ENCODE peak calls at places on chromosomes 13 and 19, in nine cellular contexts. One of them, this sample, is unnamed.

GRCh38 chr19:29387586-29387985 is 138.2 kb upstream of the VSTM2B start:
- DNase-seq in A549: no peak
- DNase-seq in activated T-helper 9 cell treated with anti-CD3 and anti-CD28 coated beads, Interleukin-2, amount 50 U/mL, for 16 hours: no peak
- DNase-seq in KBM-7: no peak
- DNase-seq in kidney epithelial cell: no peak
- DNase-seq in stimulated activated CD4-positive, alpha-beta T cell treated with anti-CD3 and anti-CD28 coated beads, Interleukin-4, amount 100 ng/mL, for 4 hours: no peak
- DNase-seq in EH: no peak
- DNase-seq in NCI-H345: no peak
- DNase-seq in fibroblast of the aortic adventitia: no peak
- DNase-seq in this sample: no peak

GRCh38 chr13:100439247-100439955 is 149.2 kb downstream of the GGACT start:
- DNase-seq in A549: no peak
- DNase-seq in activated T-helper 9 cell treated with anti-CD3 and anti-CD28 coated beads, Interleukin-2, amount 50 U/mL, for 16 hours: no peak
- DNase-seq in KBM-7: no peak
- DNase-seq in kidney epithelial cell: no peak
- DNase-seq in stimulated activated CD4-positive, alpha-beta T cell treated with anti-CD3 and anti-CD28 coated beads, Interleukin-4, amount 100 ng/mL, for 4 hours: no peak
- DNase-seq in EH: no peak
- DNase-seq in NCI-H345: no peak
- DNase-seq in fibroblast of the aortic adventitia: no peak
- DNase-seq in this sample: no peak

GRCh38 chr19:16573296-16573695 is 1.1 kb upstream of the SLC35E1 start:
- DNase-seq in A549: no peak
- DNase-seq in activated T-helper 9 cell treated with anti-CD3 and anti-CD28 coated beads, Interleukin-2, amount 50 U/mL, for 16 hours: no peak
- DNase-seq in KBM-7: no peak
- DNase-seq in kidney epithelial cell: no peak
- DNase-seq in stimulated activated CD4-positive, alpha-beta T cell treated with anti-CD3 and anti-CD28 coated beads, Interleukin-4, amount 100 ng/mL, for 4 hours: no peak
- DNase-seq in EH: no peak
- DNase-seq in NCI-H345: no peak
- DNase-seq in fibroblast of the aortic adventitia: no peak
- DNase-seq in this sample: no peak

GRCh38 chr19:39200818-39201145 is 3.3 kb downstream of the SYCN start:
- DNase-seq in A549: no peak
- DNase-seq in activated T-helper 9 cell treated with anti-CD3 and anti-CD28 coated beads, Interleukin-2, amount 50 U/mL, for 16 hours: no peak
- DNase-seq in KBM-7: no peak
- DNase-seq in kidney epithelial cell: no peak
- DNase-seq in stimulated activated CD4-positive, alpha-beta T cell treated with anti-CD3 and anti-CD28 coated beads, Interleukin-4, amount 100 ng/mL, for 4 hours: no peak
- DNase-seq in EH: no peak
- DNase-seq in NCI-H345: no peak
- DNase-seq in fibroblast of the aortic adventitia: no peak
- DNase-seq in this sample: no peak

GRCh38 chr19:50513746-50514345 is at the start of gene ASPDH:
- DNase-seq in A549: no peak
- DNase-seq in activated T-helper 9 cell treated with anti-CD3 and anti-CD28 coated beads, Interleukin-2, amount 50 U/mL, for 16 hours: no peak
- DNase-seq in KBM-7: no peak
- DNase-seq in kidney epithelial cell: no peak
- DNase-seq in stimulated activated CD4-positive, alpha-beta T cell treated with anti-CD3 and anti-CD28 coated beads, Interleukin-4, amount 100 ng/mL, for 4 hours: no peak
- DNase-seq in EH: no peak
- DNase-seq in NCI-H345: no peak
- DNase-seq in fibroblast of the aortic adventitia: no peak
- DNase-seq in this sample: no peak

GRCh38 chr13:22138947-22139346 is 468.1 kb downstream of the FGF9 start:
- DNase-seq in A549: no peak
- DNase-seq in activated T-helper 9 cell treated with anti-CD3 and anti-CD28 coated beads, Interleukin-2, amount 50 U/mL, for 16 hours: no peak
- DNase-seq in KBM-7: no peak
- DNase-seq in kidney epithelial cell: no peak
- DNase-seq in stimulated activated CD4-positive, alpha-beta T cell treated with anti-CD3 and anti-CD28 coated beads, Interleukin-4, amount 100 ng/mL, for 4 hours: no peak
- DNase-seq in EH: no peak
- DNase-seq in NCI-H345: no peak
- DNase-seq in fibroblast of the aortic adventitia: no peak
- DNase-seq in this sample: no peak

GRCh38 chr19:3771033-3771905 is 759 bp downstream of the RAX2 start:
- DNase-seq in A549: no peak
- DNase-seq in activated T-helper 9 cell treated with anti-CD3 and anti-CD28 coated beads, Interleukin-2, amount 50 U/mL, for 16 hours: no peak
- DNase-seq in KBM-7: no peak
- DNase-seq in kidney epithelial cell: no peak
- DNase-seq in stimulated activated CD4-positive, alpha-beta T cell treated with anti-CD3 and anti-CD28 coated beads, Interleukin-4, amount 100 ng/mL, for 4 hours: no peak
- DNase-seq in EH: no peak
- DNase-seq in NCI-H345: no peak
- DNase-seq in fibroblast of the aortic adventitia: no peak
- DNase-seq in this sample: no peak

GRCh38 chr13:30751183-30751933 is 16.0 kb downstream of the ALOX5AP start:
- DNase-seq in A549: no peak
- DNase-seq in activated T-helper 9 cell treated with anti-CD3 and anti-CD28 coated beads, Interleukin-2, amount 50 U/mL, for 16 hours: no peak
- DNase-seq in KBM-7: no peak
- DNase-seq in kidney epithelial cell: no peak
- DNase-seq in stimulated activated CD4-positive, alpha-beta T cell treated with anti-CD3 and anti-CD28 coated beads, Interleukin-4, amount 100 ng/mL, for 4 hours: no peak
- DNase-seq in EH: no peak
- DNase-seq in NCI-H345: no peak
- DNase-seq in fibroblast of the aortic adventitia: no peak
- DNase-seq in this sample: no peak

GRCh38 chr19:52566588-52566987 is 3.5 kb upstream of the ZNF701 start:
- DNase-seq in A549: no peak
- DNase-seq in activated T-helper 9 cell treated with anti-CD3 and anti-CD28 coated beads, Interleukin-2, amount 50 U/mL, for 16 hours: no peak
- DNase-seq in KBM-7: no peak
- DNase-seq in kidney epithelial cell: no peak
- DNase-seq in stimulated activated CD4-positive, alpha-beta T cell treated with anti-CD3 and anti-CD28 coated beads, Interleukin-4, amount 100 ng/mL, for 4 hours: no peak
- DNase-seq in EH: peak; percentile 61
- DNase-seq in NCI-H345: no peak
- DNase-seq in fibroblast of the aortic adventitia: peak; percentile 2
- DNase-seq in this sample: peak; percentile 59

GRCh38 chr13:26993780-26994179 is 177.8 kb downstream of the USP12 start:
- DNase-seq in A549: no peak
- DNase-seq in activated T-helper 9 cell treated with anti-CD3 and anti-CD28 coated beads, Interleukin-2, amount 50 U/mL, for 16 hours: no peak
- DNase-seq in KBM-7: no peak
- DNase-seq in kidney epithelial cell: no peak
- DNase-seq in stimulated activated CD4-positive, alpha-beta T cell treated with anti-CD3 and anti-CD28 coated beads, Interleukin-4, amount 100 ng/mL, for 4 hours: no peak
- DNase-seq in EH: no peak
- DNase-seq in NCI-H345: no peak
- DNase-seq in fibroblast of the aortic adventitia: no peak
- DNase-seq in this sample: no peak

GRCh38 chr13:28117689-28118377 is 17.5 kb upstream of the FLT3 start:
- DNase-seq in A549: no peak
- DNase-seq in activated T-helper 9 cell treated with anti-CD3 and anti-CD28 coated beads, Interleukin-2, amount 50 U/mL, for 16 hours: no peak
- DNase-seq in KBM-7: no peak
- DNase-seq in kidney epithelial cell: no peak
- DNase-seq in stimulated activated CD4-positive, alpha-beta T cell treated with anti-CD3 and anti-CD28 coated beads, Interleukin-4, amount 100 ng/mL, for 4 hours: no peak
- DNase-seq in EH: peak; percentile 47
- DNase-seq in NCI-H345: peak; percentile 2
- DNase-seq in fibroblast of the aortic adventitia: peak; percentile 16
- DNase-seq in this sample: no peak

GRCh38 chr13:100941377-100941776 is 266.8 kb upstream of the TMTC4 start:
- DNase-seq in A549: no peak
- DNase-seq in activated T-helper 9 cell treated with anti-CD3 and anti-CD28 coated beads, Interleukin-2, amount 50 U/mL, for 16 hours: no peak
- DNase-seq in KBM-7: no peak
- DNase-seq in kidney epithelial cell: no peak
- DNase-seq in stimulated activated CD4-positive, alpha-beta T cell treated with anti-CD3 and anti-CD28 coated beads, Interleukin-4, amount 100 ng/mL, for 4 hours: no peak
- DNase-seq in EH: no peak
- DNase-seq in NCI-H345: no peak
- DNase-seq in fibroblast of the aortic adventitia: no peak
- DNase-seq in this sample: no peak

GRCh38 chr13:32911506-32911905 is 104.7 kb upstream of the KL start:
- DNase-seq in A549: peak; percentile 35
- DNase-seq in activated T-helper 9 cell treated with anti-CD3 and anti-CD28 coated beads, Interleukin-2, amount 50 U/mL, for 16 hours: no peak
- DNase-seq in KBM-7: peak; percentile 43
- DNase-seq in kidney epithelial cell: peak; percentile 14
- DNase-seq in stimulated activated CD4-positive, alpha-beta T cell treated with anti-CD3 and anti-CD28 coated beads, Interleukin-4, amount 100 ng/mL, for 4 hours: peak; percentile 3
- DNase-seq in EH: peak; percentile 60
- DNase-seq in NCI-H345: peak; percentile 41
- DNase-seq in fibroblast of the aortic adventitia: peak; percentile 26
- DNase-seq in this sample: no peak

GRCh38 chr13:46721054-46721453 is 75.9 kb downstream of the ESD start:
- DNase-seq in A549: peak; percentile 6
- DNase-seq in activated T-helper 9 cell treated with anti-CD3 and anti-CD28 coated beads, Interleukin-2, amount 50 U/mL, for 16 hours: peak; percentile 9
- DNase-seq in KBM-7: peak; percentile 31
- DNase-seq in kidney epithelial cell: no peak
- DNase-seq in stimulated activated CD4-positive, alpha-beta T cell treated with anti-CD3 and anti-CD28 coated beads, Interleukin-4, amount 100 ng/mL, for 4 hours: peak; percentile 17
- DNase-seq in EH: peak; percentile 55
- DNase-seq in NCI-H345: peak; percentile 22
- DNase-seq in fibroblast of the aortic adventitia: peak; percentile 77
- DNase-seq in this sample: peak; percentile 50

GRCh38 chr19:11457115-11457514 is 21.7 kb downstream of the PRKCSH start:
- DNase-seq in A549: no peak
- DNase-seq in activated T-helper 9 cell treated with anti-CD3 and anti-CD28 coated beads, Interleukin-2, amount 50 U/mL, for 16 hours: no peak
- DNase-seq in KBM-7: no peak
- DNase-seq in kidney epithelial cell: no peak
- DNase-seq in stimulated activated CD4-positive, alpha-beta T cell treated with anti-CD3 and anti-CD28 coated beads, Interleukin-4, amount 100 ng/mL, for 4 hours: no peak
- DNase-seq in EH: peak; percentile 22
- DNase-seq in NCI-H345: no peak
- DNase-seq in fibroblast of the aortic adventitia: no peak
- DNase-seq in this sample: no peak

GRCh38 chr19:41528106-41528505 is 47.9 kb upstream of the CEACAM21 start:
- DNase-seq in A549: no peak
- DNase-seq in activated T-helper 9 cell treated with anti-CD3 and anti-CD28 coated beads, Interleukin-2, amount 50 U/mL, for 16 hours: no peak
- DNase-seq in KBM-7: peak; percentile 94
- DNase-seq in kidney epithelial cell: no peak
- DNase-seq in stimulated activated CD4-positive, alpha-beta T cell treated with anti-CD3 and anti-CD28 coated beads, Interleukin-4, amount 100 ng/mL, for 4 hours: no peak
- DNase-seq in EH: no peak
- DNase-seq in NCI-H345: no peak
- DNase-seq in fibroblast of the aortic adventitia: no peak
- DNase-seq in this sample: peak; percentile 2

GRCh38 chr19:48551437-48552302 is at the start of gene SULT2B1:
- DNase-seq in A549: peak; percentile 72
- DNase-seq in activated T-helper 9 cell treated with anti-CD3 and anti-CD28 coated beads, Interleukin-2, amount 50 U/mL, for 16 hours: no peak
- DNase-seq in KBM-7: no peak
- DNase-seq in kidney epithelial cell: no peak
- DNase-seq in stimulated activated CD4-positive, alpha-beta T cell treated with anti-CD3 and anti-CD28 coated beads, Interleukin-4, amount 100 ng/mL, for 4 hours: no peak
- DNase-seq in EH: no peak
- DNase-seq in NCI-H345: peak; percentile 88
- DNase-seq in fibroblast of the aortic adventitia: no peak
- DNase-seq in this sample: no peak

GRCh38 chr19:56720281-56720680 is 48.7 kb upstream of the ZNF835 start:
- DNase-seq in A549: no peak
- DNase-seq in activated T-helper 9 cell treated with anti-CD3 and anti-CD28 coated beads, Interleukin-2, amount 50 U/mL, for 16 hours: no peak
- DNase-seq in KBM-7: no peak
- DNase-seq in kidney epithelial cell: no peak
- DNase-seq in stimulated activated CD4-positive, alpha-beta T cell treated with anti-CD3 and anti-CD28 coated beads, Interleukin-4, amount 100 ng/mL, for 4 hours: no peak
- DNase-seq in EH: no peak
- DNase-seq in NCI-H345: no peak
- DNase-seq in fibroblast of the aortic adventitia: no peak
- DNase-seq in this sample: no peak

GRCh38 chr19:29263305-29264080 is 50.5 kb upstream of the UQCRFS1 start:
- DNase-seq in A549: peak; percentile 59
- DNase-seq in activated T-helper 9 cell treated with anti-CD3 and anti-CD28 coated beads, Interleukin-2, amount 50 U/mL, for 16 hours: peak; percentile 15
- DNase-seq in KBM-7: peak; percentile 68
- DNase-seq in kidney epithelial cell: no peak
- DNase-seq in stimulated activated CD4-positive, alpha-beta T cell treated with anti-CD3 and anti-CD28 coated beads, Interleukin-4, amount 100 ng/mL, for 4 hours: peak; percentile 12
- DNase-seq in EH: peak; percentile 44
- DNase-seq in NCI-H345: peak; percentile 72
- DNase-seq in fibroblast of the aortic adventitia: peak; percentile 55
- DNase-seq in this sample: peak; percentile 96

GRCh38 chr19:16814526-16815100 is 14.6 kb upstream of the SIN3B start:
- DNase-seq in A549: no peak
- DNase-seq in activated T-helper 9 cell treated with anti-CD3 and anti-CD28 coated beads, Interleukin-2, amount 50 U/mL, for 16 hours: no peak
- DNase-seq in KBM-7: no peak
- DNase-seq in kidney epithelial cell: no peak
- DNase-seq in stimulated activated CD4-positive, alpha-beta T cell treated with anti-CD3 and anti-CD28 coated beads, Interleukin-4, amount 100 ng/mL, for 4 hours: no peak
- DNase-seq in EH: no peak
- DNase-seq in NCI-H345: no peak
- DNase-seq in fibroblast of the aortic adventitia: peak; percentile 52
- DNase-seq in this sample: no peak

GRCh38 chr13:83877901-83878300 is 4.4 kb downstream of the SLITRK1 start:
- DNase-seq in A549: no peak
- DNase-seq in activated T-helper 9 cell treated with anti-CD3 and anti-CD28 coated beads, Interleukin-2, amount 50 U/mL, for 16 hours: no peak
- DNase-seq in KBM-7: no peak
- DNase-seq in kidney epithelial cell: no peak
- DNase-seq in stimulated activated CD4-positive, alpha-beta T cell treated with anti-CD3 and anti-CD28 coated beads, Interleukin-4, amount 100 ng/mL, for 4 hours: no peak
- DNase-seq in EH: no peak
- DNase-seq in NCI-H345: no peak
- DNase-seq in fibroblast of the aortic adventitia: no peak
- DNase-seq in this sample: no peak

GRCh38 chr19:17948474-17948966 is 15.7 kb downstream of the CCDC124 start:
- DNase-seq in A549: no peak
- DNase-seq in activated T-helper 9 cell treated with anti-CD3 and anti-CD28 coated beads, Interleukin-2, amount 50 U/mL, for 16 hours: no peak
- DNase-seq in KBM-7: no peak
- DNase-seq in kidney epithelial cell: no peak
- DNase-seq in stimulated activated CD4-positive, alpha-beta T cell treated with anti-CD3 and anti-CD28 coated beads, Interleukin-4, amount 100 ng/mL, for 4 hours: no peak
- DNase-seq in EH: no peak
- DNase-seq in NCI-H345: no peak
- DNase-seq in fibroblast of the aortic adventitia: no peak
- DNase-seq in this sample: no peak

GRCh38 chr19:19004144-19004543 is 29.2 kb downstream of the SUGP2 start:
- DNase-seq in A549: no peak
- DNase-seq in activated T-helper 9 cell treated with anti-CD3 and anti-CD28 coated beads, Interleukin-2, amount 50 U/mL, for 16 hours: no peak
- DNase-seq in KBM-7: no peak
- DNase-seq in kidney epithelial cell: no peak
- DNase-seq in stimulated activated CD4-positive, alpha-beta T cell treated with anti-CD3 and anti-CD28 coated beads, Interleukin-4, amount 100 ng/mL, for 4 hours: no peak
- DNase-seq in EH: no peak
- DNase-seq in NCI-H345: no peak
- DNase-seq in fibroblast of the aortic adventitia: no peak
- DNase-seq in this sample: no peak

GRCh38 chr19:6714749-6715555 is 5.5 kb downstream of the C3 start:
- DNase-seq in A549: no peak
- DNase-seq in activated T-helper 9 cell treated with anti-CD3 and anti-CD28 coated beads, Interleukin-2, amount 50 U/mL, for 16 hours: no peak
- DNase-seq in KBM-7: no peak
- DNase-seq in kidney epithelial cell: no peak
- DNase-seq in stimulated activated CD4-positive, alpha-beta T cell treated with anti-CD3 and anti-CD28 coated beads, Interleukin-4, amount 100 ng/mL, for 4 hours: no peak
- DNase-seq in EH: no peak
- DNase-seq in NCI-H345: no peak
- DNase-seq in fibroblast of the aortic adventitia: no peak
- DNase-seq in this sample: no peak

GRCh38 chr13:113291997-113292862 is 4.8 kb upstream of the LAMP1 start:
- DNase-seq in A549: no peak
- DNase-seq in activated T-helper 9 cell treated with anti-CD3 and anti-CD28 coated beads, Interleukin-2, amount 50 U/mL, for 16 hours: no peak
- DNase-seq in KBM-7: peak; percentile 63
- DNase-seq in kidney epithelial cell: no peak
- DNase-seq in stimulated activated CD4-positive, alpha-beta T cell treated with anti-CD3 and anti-CD28 coated beads, Interleukin-4, amount 100 ng/mL, for 4 hours: peak; percentile 12
- DNase-seq in EH: peak; percentile 52
- DNase-seq in NCI-H345: peak; percentile 44
- DNase-seq in fibroblast of the aortic adventitia: peak; percentile 7
- DNase-seq in this sample: peak; percentile 19

GRCh38 chr19:1416014-1416841 is 8.8 kb downstream of the DAZAP1 start:
- DNase-seq in A549: no peak
- DNase-seq in activated T-helper 9 cell treated with anti-CD3 and anti-CD28 coated beads, Interleukin-2, amount 50 U/mL, for 16 hours: no peak
- DNase-seq in KBM-7: no peak
- DNase-seq in kidney epithelial cell: no peak
- DNase-seq in stimulated activated CD4-positive, alpha-beta T cell treated with anti-CD3 and anti-CD28 coated beads, Interleukin-4, amount 100 ng/mL, for 4 hours: no peak
- DNase-seq in EH: no peak
- DNase-seq in NCI-H345: no peak
- DNase-seq in fibroblast of the aortic adventitia: no peak
- DNase-seq in this sample: peak; percentile 67

GRCh38 chr19:1324792-1325567 is 39.3 kb downstream of the EFNA2 start:
- DNase-seq in A549: peak; percentile 58
- DNase-seq in activated T-helper 9 cell treated with anti-CD3 and anti-CD28 coated beads, Interleukin-2, amount 50 U/mL, for 16 hours: no peak
- DNase-seq in KBM-7: peak; percentile 12
- DNase-seq in kidney epithelial cell: no peak
- DNase-seq in stimulated activated CD4-positive, alpha-beta T cell treated with anti-CD3 and anti-CD28 coated beads, Interleukin-4, amount 100 ng/mL, for 4 hours: peak; percentile 11
- DNase-seq in EH: peak; percentile 81
- DNase-seq in NCI-H345: peak; percentile 57
- DNase-seq in fibroblast of the aortic adventitia: peak; percentile 71
- DNase-seq in this sample: peak; percentile 51

GRCh38 chr13:51542358-51542972 is 41.8 kb upstream of the WDFY2 start:
- DNase-seq in A549: no peak
- DNase-seq in activated T-helper 9 cell treated with anti-CD3 and anti-CD28 coated beads, Interleukin-2, amount 50 U/mL, for 16 hours: no peak
- DNase-seq in KBM-7: no peak
- DNase-seq in kidney epithelial cell: no peak
- DNase-seq in stimulated activated CD4-positive, alpha-beta T cell treated with anti-CD3 and anti-CD28 coated beads, Interleukin-4, amount 100 ng/mL, for 4 hours: no peak
- DNase-seq in EH: no peak
- DNase-seq in NCI-H345: no peak
- DNase-seq in fibroblast of the aortic adventitia: no peak
- DNase-seq in this sample: no peak

GRCh38 chr19:40567750-40568494 is 8.8 kb upstream of the SHKBP1 start:
- DNase-seq in A549: no peak
- DNase-seq in activated T-helper 9 cell treated with anti-CD3 and anti-CD28 coated beads, Interleukin-2, amount 50 U/mL, for 16 hours: no peak
- DNase-seq in KBM-7: no peak
- DNase-seq in kidney epithelial cell: no peak
- DNase-seq in stimulated activated CD4-positive, alpha-beta T cell treated with anti-CD3 and anti-CD28 coated beads, Interleukin-4, amount 100 ng/mL, for 4 hours: no peak
- DNase-seq in EH: peak; percentile 6
- DNase-seq in NCI-H345: no peak
- DNase-seq in fibroblast of the aortic adventitia: no peak
- DNase-seq in this sample: peak; percentile 51

GRCh38 chr13:98129059-98129741 is 13.7 kb upstream of the FARP1 start:
- DNase-seq in A549: no peak
- DNase-seq in activated T-helper 9 cell treated with anti-CD3 and anti-CD28 coated beads, Interleukin-2, amount 50 U/mL, for 16 hours: no peak
- DNase-seq in KBM-7: no peak
- DNase-seq in kidney epithelial cell: no peak
- DNase-seq in stimulated activated CD4-positive, alpha-beta T cell treated with anti-CD3 and anti-CD28 coated beads, Interleukin-4, amount 100 ng/mL, for 4 hours: no peak
- DNase-seq in EH: peak; percentile 81
- DNase-seq in NCI-H345: no peak
- DNase-seq in fibroblast of the aortic adventitia: no peak
- DNase-seq in this sample: no peak

GRCh38 chr19:46065486-46065885 is 24.7 kb upstream of the IGFL4 start:
- DNase-seq in A549: no peak
- DNase-seq in activated T-helper 9 cell treated with anti-CD3 and anti-CD28 coated beads, Interleukin-2, amount 50 U/mL, for 16 hours: no peak
- DNase-seq in KBM-7: no peak
- DNase-seq in kidney epithelial cell: no peak
- DNase-seq in stimulated activated CD4-positive, alpha-beta T cell treated with anti-CD3 and anti-CD28 coated beads, Interleukin-4, amount 100 ng/mL, for 4 hours: no peak
- DNase-seq in EH: peak; percentile 87
- DNase-seq in NCI-H345: no peak
- DNase-seq in fibroblast of the aortic adventitia: peak; percentile 76
- DNase-seq in this sample: peak; percentile 73

This sample was measured in trophoblast cell.